ENCODE peak calls at places on chromosomes 1 and 21, in four cellular contexts. One of them, this sample, is unnamed.

GRCh38 chr1:112388436-112388835 is 7.6 kb upstream of the CTTNBP2NL start:
- DNase-seq in neural crest cell: no peak
- DNase-seq in body of pancreas: no peak
- DNase-seq in fibroblast of pulmonary artery: peak
- DNase-seq in this sample: no peak

GRCh38 chr1:115068780-115069179 is 20.5 kb downstream of the TSPAN2 start:
- DNase-seq in neural crest cell: no peak
- DNase-seq in fibroblast of pulmonary artery: no peak
- DNase-seq in body of pancreas: peak
- DNase-seq in this sample: no peak

GRCh38 chr1:237932806-237933205 is 42.1 kb upstream of the ZP4 start:
- DNase-seq in neural crest cell: no peak
- DNase-seq in fibroblast of pulmonary artery: no peak
- DNase-seq in body of pancreas: no peak
- DNase-seq in this sample: no peak

GRCh38 chr1:193486671-193487229 is 300.3 kb upstream of the B3GALT2 start:
- DNase-seq in body of pancreas: no peak
- DNase-seq in neural crest cell: no peak
- DNase-seq in fibroblast of pulmonary artery: peak
- DNase-seq in this sample: no peak

GRCh38 chr1:112515311-112516009 is 6.7 kb downstream of the WNT2B start:
- DNase-seq in body of pancreas: no peak
- DNase-seq in neural crest cell: peak
- DNase-seq in fibroblast of pulmonary artery: peak
- DNase-seq in this sample: no peak

GRCh38 chr1:205447457-205448415 is 8.1 kb downstream of the BLACAT1 start:
- DNase-seq in body of pancreas: no peak
- DNase-seq in fibroblast of pulmonary artery: peak
- DNase-seq in neural crest cell: no peak
- DNase-seq in this sample: no peak

GRCh38 chr1:178189814-178190213 is 95.9 kb downstream of the RASAL2 start:
- DNase-seq in neural crest cell: no peak
- DNase-seq in body of pancreas: peak
- DNase-seq in fibroblast of pulmonary artery: peak
- DNase-seq in this sample: peak

GRCh38 chr1:119324198-119324597 is 44.4 kb upstream of the HAO2 start:
- DNase-seq in body of pancreas: no peak
- DNase-seq in fibroblast of pulmonary artery: no peak
- DNase-seq in neural crest cell: no peak
- DNase-seq in this sample: no peak

GRCh38 chr1:228987736-228988506 is 252.6 kb downstream of the RHOU start:
- DNase-seq in fibroblast of pulmonary artery: no peak
- DNase-seq in body of pancreas: no peak
- DNase-seq in neural crest cell: no peak
- DNase-seq in this sample: no peak

GRCh38 chr1:113860891-113861290 is 10.6 kb downstream of the PTPN22 start:
- DNase-seq in body of pancreas: no peak
- DNase-seq in neural crest cell: no peak
- DNase-seq in fibroblast of pulmonary artery: peak
- DNase-seq in this sample: no peak

GRCh38 chr1:83910461-83910860 is 88.5 kb downstream of the TTLL7 start:
- DNase-seq in neural crest cell: no peak
- DNase-seq in body of pancreas: no peak
- DNase-seq in fibroblast of pulmonary artery: peak
- DNase-seq in this sample: no peak

GRCh38 chr1:14320518-14320917 is 278.0 kb upstream of the KAZN start:
- DNase-seq in fibroblast of pulmonary artery: no peak
- DNase-seq in neural crest cell: no peak
- DNase-seq in body of pancreas: no peak
- DNase-seq in this sample: no peak

GRCh38 chr1:18109756-18110597 is 2.4 kb downstream of the IGSF21 start:
- DNase-seq in neural crest cell: no peak
- DNase-seq in fibroblast of pulmonary artery: no peak
- DNase-seq in body of pancreas: peak
- DNase-seq in this sample: peak

GRCh38 chr1:56200446-56200845 is 378.9 kb downstream of the PLPP3 start:
- DNase-seq in fibroblast of pulmonary artery: no peak
- DNase-seq in body of pancreas: no peak
- DNase-seq in neural crest cell: no peak
- DNase-seq in this sample: no peak

GRCh38 chr1:204931768-204932572 is 61.3 kb downstream of the NFASC start:
- DNase-seq in neural crest cell: no peak
- DNase-seq in body of pancreas: no peak
- DNase-seq in fibroblast of pulmonary artery: no peak
- DNase-seq in this sample: no peak

GRCh38 chr1:23634840-23635642 is 56.6 kb upstream of the RPL11 start:
- DNase-seq in neural crest cell: peak
- DNase-seq in body of pancreas: peak
- DNase-seq in fibroblast of pulmonary artery: peak
- DNase-seq in this sample: peak

GRCh38 chr1:246199086-246199485 is 308.0 kb downstream of the SMYD3 start:
- DNase-seq in neural crest cell: no peak
- DNase-seq in body of pancreas: no peak
- DNase-seq in fibroblast of pulmonary artery: no peak
- DNase-seq in this sample: no peak

GRCh38 chr1:22262583-22262982 is 119.7 kb upstream of the WNT4 start:
- DNase-seq in neural crest cell: no peak
- DNase-seq in body of pancreas: peak
- DNase-seq in fibroblast of pulmonary artery: no peak
- DNase-seq in this sample: peak

GRCh38 chr1:227112538-227112937 is 172.4 kb downstream of the COQ8A start:
- DNase-seq in neural crest cell: no peak
- DNase-seq in body of pancreas: no peak
- DNase-seq in fibroblast of pulmonary artery: no peak
- DNase-seq in this sample: no peak

GRCh38 chr1:228293393-228293792 is 85.5 kb downstream of the OBSCN start:
- DNase-seq in neural crest cell: no peak
- DNase-seq in fibroblast of pulmonary artery: no peak
- DNase-seq in body of pancreas: no peak
- DNase-seq in this sample: no peak

GRCh38 chr1:93288558-93288957 is 57.1 kb upstream of the DR1 start:
- DNase-seq in body of pancreas: no peak
- DNase-seq in neural crest cell: no peak
- DNase-seq in fibroblast of pulmonary artery: peak
- DNase-seq in this sample: no peak

GRCh38 chr1:37602750-37603694 is 7.3 kb upstream of the GNL2 start:
- DNase-seq in fibroblast of pulmonary artery: peak
- DNase-seq in body of pancreas: peak
- DNase-seq in neural crest cell: peak
- DNase-seq in this sample: peak

GRCh38 chr1:16145030-16145987 is 10.6 kb downstream of the EPHA2 start:
- DNase-seq in fibroblast of pulmonary artery: peak
- DNase-seq in body of pancreas: peak
- DNase-seq in neural crest cell: no peak
- DNase-seq in this sample: peak

GRCh38 chr1:94063379-94063778 is 57.6 kb downstream of the ABCA4 start:
- DNase-seq in neural crest cell: peak
- DNase-seq in body of pancreas: peak
- DNase-seq in fibroblast of pulmonary artery: peak
- DNase-seq in this sample: no peak

GRCh38 chr1:149997585-149998262 is 12.8 kb downstream of the OTUD7B start:
- DNase-seq in neural crest cell: no peak
- DNase-seq in body of pancreas: peak
- DNase-seq in fibroblast of pulmonary artery: no peak
- DNase-seq in this sample: no peak

GRCh38 chr1:204102719-204103118 is 29.8 kb downstream of the SOX13 start:
- DNase-seq in body of pancreas: no peak
- DNase-seq in fibroblast of pulmonary artery: no peak
- DNase-seq in neural crest cell: no peak
- DNase-seq in this sample: no peak

GRCh38 chr1:217027403-217028080 is 304.3 kb upstream of the ESRRG start:
- DNase-seq in neural crest cell: no peak
- DNase-seq in fibroblast of pulmonary artery: no peak
- DNase-seq in body of pancreas: no peak
- DNase-seq in this sample: no peak

GRCh38 chr1:32695098-32695904 is 7.3 kb downstream of the SYNC start:
- DNase-seq in body of pancreas: peak
- DNase-seq in neural crest cell: no peak
- DNase-seq in fibroblast of pulmonary artery: peak
- DNase-seq in this sample: no peak

GRCh38 chr21:45178072-45178608 is 103.8 kb downstream of the ADARB1 start:
- DNase-seq in fibroblast of pulmonary artery: no peak
- DNase-seq in neural crest cell: no peak
- DNase-seq in body of pancreas: no peak
- DNase-seq in this sample: no peak

GRCh38 chr1:236039736-236040670 is 24.9 kb downstream of the NID1 start:
- DNase-seq in neural crest cell: no peak
- DNase-seq in fibroblast of pulmonary artery: no peak
- DNase-seq in body of pancreas: peak
- DNase-seq in this sample: no peak

GRCh38 chr1:15786581-15786980 is 20.9 kb downstream of the UQCRHL start:
- DNase-seq in fibroblast of pulmonary artery: no peak
- DNase-seq in body of pancreas: no peak
- DNase-seq in neural crest cell: no peak
- DNase-seq in this sample: no peak

GRCh38 chr1:31487143-31487542 is 74.1 kb downstream of the SERINC2 start:
- DNase-seq in neural crest cell: no peak
- DNase-seq in body of pancreas: no peak
- DNase-seq in fibroblast of pulmonary artery: no peak
- DNase-seq in this sample: no peak

GRCh38 chr1:96973605-96974004 is 252.0 kb downstream of the PTBP2 start:
- DNase-seq in fibroblast of pulmonary artery: peak
- DNase-seq in body of pancreas: peak
- DNase-seq in neural crest cell: no peak
- DNase-seq in this sample: no peak

DNA sequence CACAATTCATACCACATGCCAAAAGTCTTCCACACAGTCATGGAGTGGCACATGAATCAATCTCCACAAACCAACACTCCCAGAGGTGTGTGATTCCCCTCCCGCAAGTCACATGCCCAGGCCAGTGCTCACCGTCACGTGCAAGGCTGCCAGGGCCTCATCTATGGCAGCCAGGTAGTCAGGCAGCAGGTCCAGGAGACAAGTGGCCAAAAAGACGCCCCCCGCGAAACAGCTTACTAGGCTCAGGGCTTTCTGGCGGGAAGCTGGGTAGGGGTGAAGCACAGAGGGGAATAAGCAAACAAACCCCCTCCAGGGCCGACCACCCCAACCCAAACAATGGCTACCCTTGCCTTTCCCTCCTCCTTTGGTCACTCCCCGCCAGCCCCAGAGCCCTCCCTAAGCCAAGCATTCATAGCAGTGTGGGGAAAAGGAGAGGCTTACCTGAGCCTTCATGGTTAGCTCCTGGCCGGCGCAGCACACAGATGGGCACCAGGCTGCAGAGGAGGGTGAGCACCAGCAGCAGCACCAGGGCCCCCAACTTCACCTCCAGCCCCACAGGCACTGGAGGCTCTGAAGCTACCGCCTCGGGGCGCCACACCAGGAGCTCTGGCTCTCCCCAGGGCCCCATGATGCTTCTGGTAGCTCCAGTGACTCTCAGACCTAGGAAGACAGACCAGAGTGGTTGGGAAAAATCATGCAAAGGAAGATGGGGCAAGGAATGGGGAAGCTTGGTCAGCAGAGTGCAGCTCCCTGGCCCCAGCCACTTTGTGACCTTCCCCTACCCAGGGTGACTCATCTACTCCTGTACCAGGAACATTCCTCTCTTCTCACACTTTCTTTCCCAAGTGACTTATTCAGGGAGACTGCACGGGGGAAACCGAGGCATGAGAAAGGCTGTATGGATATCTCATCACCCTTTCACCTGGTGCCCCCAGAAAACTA is 978 bp downstream of the SLC39A1 start:
- DNase-seq in neural crest cell: no peak
- DNase-seq in body of pancreas: peak
- DNase-seq in fibroblast of pulmonary artery: peak
- DNase-seq in this sample: no peak
- TF ChIP-seq CTCF in neural crest cell: no peak
- TF ChIP-seq CTCF in body of pancreas: no peak
- TF ChIP-seq CTCF in fibroblast of pulmonary artery: no peak
- TF ChIP-seq CTCF in this sample: no peak

GRCh38 chr1:211843018-211843417 is 12.5 kb upstream of the LPGAT1 start:
- DNase-seq in fibroblast of pulmonary artery: no peak
- DNase-seq in body of pancreas: no peak
- DNase-seq in neural crest cell: no peak
- DNase-seq in this sample: no peak
- TF ChIP-seq CTCF in fibroblast of pulmonary artery: no peak
- TF ChIP-seq CTCF in body of pancreas: no peak
- TF ChIP-seq CTCF in neural crest cell: no peak
- TF ChIP-seq CTCF in this sample: no peak

DNA sequence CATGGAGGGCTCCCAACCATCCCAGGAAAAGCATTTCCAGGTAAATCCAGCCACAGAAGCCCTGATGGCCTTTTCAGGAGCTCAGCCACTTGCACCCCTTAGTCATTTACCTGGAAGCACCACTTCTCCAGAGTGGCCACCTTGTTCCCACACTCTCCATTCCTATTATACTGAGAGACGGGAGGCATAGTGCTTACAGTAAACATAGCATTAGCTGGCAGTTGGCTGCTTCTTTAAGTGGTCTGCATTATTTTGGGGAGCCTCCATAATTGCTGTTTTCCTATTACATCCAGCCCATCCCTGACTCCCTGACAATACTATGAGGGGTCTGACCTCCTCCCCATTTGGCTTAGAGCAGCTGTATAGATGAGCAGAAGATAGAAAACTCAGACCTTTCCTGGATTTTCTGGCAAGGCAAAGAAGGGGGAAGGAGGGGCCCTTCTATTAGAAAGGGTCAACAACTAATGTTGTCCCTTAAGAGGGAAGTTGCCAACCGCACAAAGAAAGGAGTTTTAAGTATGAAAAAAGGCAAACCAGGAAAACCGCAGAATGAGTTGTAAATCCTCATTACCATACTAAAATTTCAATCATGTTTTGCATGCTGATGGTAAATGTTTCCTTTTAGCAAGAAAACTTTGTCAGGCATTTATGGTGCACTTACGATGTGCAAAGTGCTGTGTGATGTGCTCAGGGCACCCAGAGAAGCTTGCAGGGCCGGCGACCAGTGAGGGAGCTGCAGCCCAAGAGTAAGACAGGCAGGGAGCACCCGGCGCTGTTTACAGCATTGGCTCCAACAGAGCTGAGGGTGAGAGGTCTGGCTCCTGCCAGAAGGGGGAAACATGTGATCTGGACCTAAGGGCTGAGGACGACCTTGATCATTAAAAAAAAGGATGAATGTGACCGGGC is 167.3 kb downstream of the ZZZ3 start:
- DNase-seq in fibroblast of pulmonary artery: peak
- DNase-seq in neural crest cell: peak
- DNase-seq in body of pancreas: no peak
- DNase-seq in this sample: peak
- TF ChIP-seq CTCF in fibroblast of pulmonary artery: peak
- TF ChIP-seq CTCF in neural crest cell: peak
- TF ChIP-seq CTCF in body of pancreas: no peak
- TF ChIP-seq CTCF in this sample: no peak

DNA sequence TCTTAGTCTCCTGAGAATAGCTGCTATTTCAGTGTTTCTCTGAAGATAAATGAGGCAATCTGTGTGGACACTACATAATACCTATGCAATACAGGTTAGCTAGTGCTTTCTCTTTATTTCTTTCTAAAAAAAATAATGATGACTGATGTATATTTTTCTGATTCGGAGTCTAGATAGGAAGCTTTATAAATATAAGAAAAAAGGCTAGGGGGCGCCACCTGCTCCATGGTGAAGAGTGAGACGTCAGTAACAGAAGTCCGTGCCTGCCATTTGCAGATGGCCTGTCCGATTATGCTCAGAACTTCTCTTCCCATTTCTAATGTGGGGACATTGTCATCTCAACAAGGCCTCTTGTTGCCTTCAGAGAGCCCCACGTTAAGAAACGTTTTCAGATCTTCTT is 26.4 kb downstream of the QSOX1 start:
- DNase-seq in neural crest cell: peak
- DNase-seq in fibroblast of pulmonary artery: peak
- DNase-seq in body of pancreas: no peak
- DNase-seq in this sample: peak
- TF ChIP-seq CTCF in neural crest cell: peak
- TF ChIP-seq CTCF in fibroblast of pulmonary artery: peak
- TF ChIP-seq CTCF in body of pancreas: peak
- TF ChIP-seq CTCF in this sample: peak